ENCODE peak calls at places on chromosomes 13 and 19, in eight cellular contexts. O is adrenal gland, G is Peyer's patch, F is breast epithelium, A is H1, X is ovary, V is esophagus squamous epithelium, T is IMR-90. W is an unnamed sample.

GRCh38 chr19:17335575-17335974 is 920 bp upstream of the ANO8 start:
- DNase-seq in F (no peak), T (no peak), X (no peak), O (peak), G (no peak), A (no peak), V (no peak), W (no peak)

GRCh38 chr13:32153056-32153455 is 121.5 kb downstream of the FRY start:
- DNase-seq in F (no peak), X (no peak), O (no peak), A (no peak), T (peak), G (no peak), V (no peak), W (no peak)

GRCh38 chr13:64471916-64472315 is 2758.2 kb downstream of the PCDH9 start:
- DNase-seq in X (no peak), F (no peak), T (peak), V (no peak), A (no peak), O (no peak), G (no peak), W (no peak)

GRCh38 chr19:30207357-30207756 is 164.8 kb upstream of the ZNF536 start:
- DNase-seq in T (no peak), G (no peak), A (peak), O (no peak), V (no peak), X (no peak), F (no peak), W (no peak)

GRCh38 chr13:80299046-80299445 is 41.9 kb downstream of the SPRY2 start:
- DNase-seq in F (no peak), A (no peak), O (no peak), V (no peak), X (no peak), G (no peak), T (no peak), W (no peak)

GRCh38 chr19:42422576-42423461 is 4.4 kb downstream of the LIPE start:
- DNase-seq in F (no peak), A (no peak), G (no peak), O (peak), V (no peak), T (no peak), X (peak), W (no peak)

GRCh38 chr19:16367269-16367683 is 42.6 kb downstream of the KLF2 start:
- DNase-seq in V (no peak), F (no peak), O (no peak), T (no peak), A (no peak), X (no peak), G (peak), W (no peak)

GRCh38 chr13:97194473-97194872 is 27.7 kb upstream of the MBNL2 start:
- DNase-seq in G (no peak), A (no peak), X (no peak), T (peak), F (no peak), V (no peak), O (no peak), W (no peak)

GRCh38 chr19:13823256-13823655 is 28.0 kb downstream of the ZSWIM4 start:
- DNase-seq in V (no peak), X (no peak), O (no peak), F (no peak), G (no peak), T (no peak), A (no peak), W (no peak)

GRCh38 chr13:39451301-39451700 is 151.7 kb downstream of the LHFPL6 start:
- DNase-seq in O (peak), T (peak), G (no peak), X (no peak), V (no peak), F (no peak), A (no peak), W (no peak)

GRCh38 chr19:38386968-38387549 is 775 bp downstream of the GGN start:
- DNase-seq in T (no peak), F (no peak), A (no peak), G (peak), V (no peak), O (no peak), X (no peak), W (no peak)

GRCh38 chr19:47610546-47610894 is 1.6 kb downstream of the BICRA start:
- DNase-seq in F (no peak), A (no peak), X (no peak), V (no peak), O (no peak), T (no peak), G (no peak), W (no peak)

GRCh38 chr19:21483589-21484170 is 21.7 kb upstream of the ZNF429 start:
- DNase-seq in T (no peak), G (peak), X (peak), F (peak), O (peak), A (peak), V (no peak), W (peak)

GRCh38 chr13:105465745-105466144 is 1069.7 kb downstream of the EFNB2 start:
- DNase-seq in T (no peak), X (no peak), F (no peak), G (no peak), A (no peak), O (no peak), V (no peak), W (no peak)

GRCh38 chr19:3778899-3779723 is 7.1 kb downstream of the MATK start:
- DNase-seq in G (no peak), X (no peak), V (no peak), T (no peak), A (no peak), O (no peak), F (no peak), W (no peak)

GRCh38 chr13:24172071-24172470 is 11.6 kb downstream of the SPATA13 start:
- DNase-seq in X (no peak), G (no peak), V (no peak), F (no peak), T (no peak), O (no peak), A (no peak), W (no peak)

GRCh38 chr19:2353159-2353894 is 6.7 kb upstream of the TMPRSS9 start:
- DNase-seq in X (peak), O (no peak), G (peak), A (no peak), V (no peak), F (no peak), T (no peak), W (no peak)

GRCh38 chr13:28805193-28805819 is 14.8 kb upstream of the MTUS2 start:
- DNase-seq in T (no peak), F (no peak), A (peak), G (no peak), O (no peak), X (no peak), V (no peak), W (peak)

GRCh38 chr19:17414097-17414496 is 5.8 kb upstream of the MVB12A start:
- DNase-seq in A (no peak), V (no peak), F (no peak), G (no peak), O (no peak), T (no peak), X (no peak), W (no peak)

GRCh38 chr13:51675877-51676276 is 91.6 kb downstream of the WDFY2 start:
- DNase-seq in F (no peak), V (no peak), G (no peak), O (no peak), X (no peak), A (no peak), T (no peak), W (no peak)

GRCh38 chr13:36142735-36143134 is 11.6 kb upstream of the DCLK1 start:
- DNase-seq in G (no peak), O (no peak), T (no peak), X (no peak), A (no peak), V (no peak), F (no peak), W (no peak)

GRCh38 chr19:55668603-55669348 is 6.2 kb upstream of the EPN1 start:
- DNase-seq in F (no peak), A (no peak), X (no peak), T (no peak), V (no peak), G (no peak), O (no peak), W (no peak)

GRCh38 chr19:13981988-13982501 is 24.1 kb downstream of the RFX1 start:
- DNase-seq in F (no peak), T (no peak), X (no peak), G (no peak), A (no peak), V (no peak), O (no peak), W (no peak)

GRCh38 chr13:37211542-37211941 is 106.1 kb upstream of the CSNK1A1L start:
- DNase-seq in T (no peak), X (no peak), A (no peak), O (no peak), G (no peak), F (no peak), V (no peak), W (no peak)

GRCh38 chr19:46813570-46814358 is 25.4 kb upstream of the SLC1A5 start:
- DNase-seq in G (peak), T (peak), F (peak), O (peak), A (no peak), X (peak), V (no peak), W (peak)

GRCh38 chr13:75986818-75987217 is 350.7 kb downstream of the LMO7 start:
- DNase-seq in A (no peak), X (no peak), F (no peak), G (no peak), O (no peak), T (no peak), V (no peak), W (no peak)

GRCh38 chr13:90709329-90709728 is 638.2 kb upstream of the MIR17HG start:
- DNase-seq in X (no peak), O (no peak), F (no peak), V (no peak), A (no peak), G (no peak), T (no peak), W (no peak)

GRCh38 chr13:99984463-99985242 is 3.1 kb downstream of the ZIC2 start:
- DNase-seq in O (no peak), V (no peak), G (no peak), T (no peak), A (peak), X (no peak), F (no peak), W (no peak)

GRCh38 chr19:44685877-44686276 is 13.1 kb upstream of the CEACAM16 start:
- DNase-seq in T (peak), V (no peak), A (no peak), F (no peak), G (no peak), X (no peak), O (no peak), W (no peak)

GRCh38 chr19:48403606-48404005 is 10.1 kb downstream of the GRIN2D start:
- DNase-seq in A (peak), X (no peak), G (peak), V (no peak), T (peak), F (no peak), O (peak), W (no peak)

GRCh38 chr19:27652281-27652680 is 1560.7 kb downstream of the UQCRFS1 start:
- DNase-seq in V (no peak), A (no peak), T (no peak), G (no peak), F (no peak), O (no peak), X (no peak), W (no peak)

GRCh38 chr13:49567501-49567900 is 17.9 kb downstream of the RCBTB1 start:
- DNase-seq in O (no peak), F (no peak), V (no peak), X (no peak), A (no peak), G (no peak), T (no peak), W (no peak)

GRCh38 chr19:58570770-58571574 is 2.2 kb downstream of the MZF1 start:
- DNase-seq in G (peak), V (no peak), F (no peak), A (no peak), X (peak), O (peak), T (no peak), W (peak)

GRCh38 chr13:50843256-50844043 is at the start of gene DLEU7:
- DNase-seq in O (no peak), X (no peak), T (no peak), V (no peak), A (peak), G (no peak), F (no peak), W (peak)

GRCh38 chr13:66114127-66114526 is 1116.0 kb downstream of the PCDH9 start:
- DNase-seq in V (no peak), T (peak), O (no peak), F (no peak), G (no peak), X (no peak), A (no peak), W (no peak)

GRCh38 chr19:42111811-42112210 is 20.4 kb downstream of the POU2F2 start:
- DNase-seq in O (no peak), T (peak), X (no peak), F (no peak), A (no peak), V (no peak), G (no peak), W (no peak)

GRCh38 chr13:23378009-23378632 is 55.4 kb downstream of the SACS start:
- DNase-seq in O (peak), G (peak), F (no peak), X (no peak), T (peak), V (no peak), A (no peak), W (no peak)

DNA sequence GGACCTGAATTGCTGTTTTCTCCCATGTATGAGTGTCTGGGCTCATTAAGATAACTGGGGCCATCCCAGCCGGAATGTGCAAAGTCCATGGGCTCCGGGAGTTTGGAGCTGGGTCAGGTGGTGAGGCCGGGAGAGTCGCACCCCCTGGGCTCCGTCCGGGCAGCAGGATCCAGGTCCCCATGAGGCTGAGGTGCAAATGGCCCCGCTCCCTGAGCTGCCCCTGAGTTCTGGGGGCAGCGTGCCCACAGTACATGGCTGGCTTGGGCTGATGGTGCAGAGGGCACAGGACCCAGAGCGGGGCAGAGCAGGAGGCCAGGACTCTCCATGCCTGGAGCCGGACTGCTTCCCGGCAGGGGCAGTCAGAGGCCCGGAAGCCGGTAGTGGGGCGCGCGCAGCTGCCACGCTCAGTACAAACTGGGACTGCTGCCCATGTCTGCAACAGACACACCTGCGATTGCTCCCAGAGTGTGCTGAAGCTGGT is 136.0 kb downstream of the KDM4B start:
- DNase-seq in V (no peak), G (no peak), T (no peak), X (no peak), F (no peak), O (no peak), A (no peak), W (peak)
- TF ChIP-seq POLR2A in V (no peak), G (no peak), T (no peak), X (no peak), F (no peak), O (no peak), A (no peak), W (no peak)

DNA sequence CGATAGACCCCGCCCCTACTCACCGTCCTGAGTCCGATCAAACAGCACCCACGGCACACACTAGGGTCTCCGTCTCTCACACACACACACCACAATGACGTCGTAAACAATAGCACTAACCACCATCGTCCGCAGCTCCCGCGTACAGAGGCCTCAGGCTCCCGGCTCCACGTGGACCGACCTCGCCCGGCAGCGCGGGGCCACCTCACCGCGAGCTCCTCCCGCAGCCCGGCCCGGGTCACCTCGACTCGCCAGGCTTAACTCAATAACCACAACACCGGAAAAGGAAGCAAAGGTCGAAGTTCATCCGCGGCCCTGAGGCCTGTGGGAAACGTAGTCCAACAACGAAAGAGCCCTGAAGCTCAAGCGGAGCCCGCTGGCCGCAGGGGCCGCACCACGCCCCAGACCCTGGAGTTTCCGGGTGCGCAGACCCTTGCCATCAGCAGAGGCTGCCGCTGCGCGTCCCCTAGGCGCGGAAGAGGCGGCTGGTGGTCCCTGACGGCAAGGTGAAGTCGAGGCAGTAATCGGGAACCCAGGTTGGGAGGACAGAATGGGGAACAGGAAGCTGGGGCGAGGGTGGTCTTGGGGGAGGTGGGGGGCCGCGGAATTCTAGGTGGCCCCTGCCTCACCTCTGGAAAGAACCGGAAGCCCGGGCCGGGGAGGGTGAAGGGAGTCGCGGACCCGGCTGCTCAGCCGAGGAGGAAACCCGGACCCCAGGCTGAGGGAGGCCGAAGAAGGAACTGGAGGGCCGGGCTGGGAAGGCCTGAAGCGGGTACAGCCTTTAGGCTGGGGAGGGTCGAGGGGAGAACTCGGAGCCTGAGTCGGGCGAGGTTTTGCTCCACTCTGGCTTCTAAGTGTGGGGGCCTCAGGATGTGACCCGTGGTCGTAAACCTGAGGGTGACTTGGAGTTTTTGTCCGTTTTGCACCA is at the start of gene ZNF529:
- DNase-seq in X (peak), A (peak), O (peak), G (peak), V (peak), T (peak), F (peak), W (peak)
- TF ChIP-seq POLR2A in X (no peak), A (peak), O (peak), G (peak), V (peak), T (peak), F (peak), W (peak)

DNA sequence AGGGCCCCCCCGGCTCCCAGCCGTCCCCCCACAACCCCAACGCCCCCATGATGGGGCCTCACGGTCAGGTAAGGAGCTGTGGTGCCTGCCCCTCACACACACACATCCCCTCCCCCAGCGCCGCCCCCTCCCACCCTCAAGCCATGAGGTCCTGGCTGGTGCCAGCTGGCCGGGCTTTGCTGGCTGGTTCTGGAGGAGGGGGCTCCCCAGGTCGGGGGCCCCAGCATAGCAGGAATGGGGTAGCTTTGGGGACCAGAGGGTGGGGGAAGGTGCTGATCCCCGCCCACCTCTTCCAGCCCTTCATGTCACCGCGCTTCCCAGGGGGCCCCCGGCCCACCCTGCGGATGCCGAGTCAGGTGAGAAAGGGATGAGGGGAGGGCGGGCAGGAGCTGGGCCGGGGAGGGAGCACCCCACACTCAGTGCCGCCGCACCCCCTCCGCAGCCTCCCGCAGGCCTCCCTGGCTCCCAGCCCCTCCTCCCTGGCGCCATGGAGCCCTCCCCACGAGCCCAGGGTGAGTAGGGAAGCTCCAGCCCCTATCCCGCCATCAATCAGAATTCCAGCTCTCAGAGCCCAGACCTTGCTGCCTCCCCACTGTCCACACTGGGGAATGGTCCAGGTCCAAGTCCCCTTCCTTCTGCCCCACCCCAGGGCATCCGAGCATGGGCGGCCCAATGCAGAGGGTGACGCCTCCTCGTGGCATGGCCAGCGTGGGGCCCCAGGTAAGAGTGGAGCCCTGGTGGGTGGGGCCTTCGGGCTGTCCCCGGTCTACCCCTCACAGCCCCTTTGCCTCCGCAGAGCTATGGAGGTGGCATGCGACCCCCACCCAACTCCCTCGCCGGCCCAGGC is 6.4 kb downstream of the ISYNA1 start:
- DNase-seq in O (peak), F (no peak), X (peak), V (no peak), G (peak), T (no peak), A (no peak), W (no peak)
- TF ChIP-seq POLR2A in O (no peak), F (no peak), X (no peak), V (no peak), G (no peak), T (no peak), A (no peak), W (no peak)

DNA sequence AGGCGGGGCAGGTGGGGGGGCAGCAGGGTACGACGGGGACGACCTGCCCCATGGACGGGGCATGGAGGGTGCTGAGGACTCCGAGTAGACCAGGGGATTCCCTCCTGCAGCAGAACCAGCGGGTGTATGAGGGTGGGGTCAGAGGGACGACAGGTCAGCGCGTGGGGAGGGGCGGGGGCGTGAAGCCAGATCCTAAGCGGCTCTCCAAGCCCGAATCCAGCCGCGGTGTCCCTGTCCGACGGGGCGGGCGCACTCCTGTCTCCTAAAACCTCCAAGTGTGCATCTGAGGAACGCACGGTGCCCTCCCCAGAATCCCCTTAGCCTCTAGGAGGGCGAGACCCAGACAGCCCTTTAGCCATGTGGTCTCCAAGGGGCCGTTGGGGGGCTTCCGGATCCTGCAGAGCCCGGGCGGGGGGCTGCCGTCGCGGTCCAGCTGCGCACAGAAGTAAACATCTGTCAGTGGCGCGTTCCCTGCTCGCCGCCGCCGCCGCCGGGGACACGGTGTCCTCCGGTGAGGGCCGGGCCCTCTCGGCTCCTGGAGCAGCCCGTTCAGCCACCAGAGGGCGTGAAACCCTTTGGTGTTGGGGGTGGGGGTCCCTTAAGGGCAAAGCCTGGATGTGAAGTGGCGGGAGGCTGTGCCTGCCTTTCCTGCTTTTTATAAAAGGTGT is 732 bp downstream of the NRTN start:
- DNase-seq in V (no peak), T (peak), X (peak), A (peak), O (peak), G (peak), F (peak), W (peak)
- TF ChIP-seq POLR2A in V (no peak), T (no peak), X (no peak), A (no peak), O (peak), G (no peak), F (no peak), W (no peak)